ENCODE peak calls at places on chromosomes 11 and 22, in eight cellular contexts. B, R, J, M, U, A, L and W are unnamed samples.
A peak's percentile ranks its signal among the peaks of the same experiment; 100 is the strongest.

GRCh38 chr11:122367809-122368231 is 251.8 kb upstream of the BLID start:
- DNase-seq in U (no peak), A (no peak), J (no peak), B (no peak), R (no peak), M (no peak), L (peak; percentile 67), W (no peak)

GRCh38 chr22:30891443-30891755 is 77.2 kb downstream of the MORC2 start:
- DNase-seq in M (no peak), L (no peak), J (no peak), R (no peak), B (no peak), U (no peak), A (no peak), W (no peak)

GRCh38 chr11:20360650-20361049 is 2.9 kb upstream of the HTATIP2 start:
- DNase-seq in B (no peak), J (no peak), M (no peak), R (peak; percentile 39), U (no peak), L (no peak), A (peak; percentile 28), W (peak; percentile 19)

GRCh38 chr11:43545610-43546009 is 134.9 kb upstream of the HSD17B12 start:
- DNase-seq in B (no peak), J (no peak), L (no peak), A (no peak), U (no peak), R (no peak), M (no peak), W (no peak)

GRCh38 chr11:92932023-92932422 is 37.4 kb upstream of the MTNR1B start:
- DNase-seq in R (no peak), U (peak; percentile 63), L (no peak), M (no peak), A (no peak), J (no peak), B (no peak), W (no peak)

GRCh38 chr11:22304337-22304961 is 33.7 kb upstream of the SLC17A6 start:
- DNase-seq in U (no peak), J (no peak), M (no peak), R (peak; percentile 56), A (no peak), L (no peak), B (no peak), W (peak; percentile 47)

GRCh38 chr11:10778217-10778970 is 27.3 kb downstream of the CTR9 start:
- DNase-seq in J (no peak), R (no peak), L (peak; percentile 82), U (no peak), A (no peak), M (no peak), B (no peak), W (no peak)

GRCh38 chr11:123430736-123431356 is 777 bp downstream of the GRAMD1B start:
- DNase-seq in J (no peak), B (no peak), U (peak; percentile 88), R (no peak), L (peak; percentile 78), M (no peak), A (peak; percentile 52), W (no peak)

GRCh38 chr11:131370090-131370751 is at the start of gene NTM:
- DNase-seq in R (peak; percentile 25), A (no peak), B (no peak), J (peak; percentile 51), L (peak; percentile 77), U (no peak), M (no peak), W (no peak)

GRCh38 chr11:75503531-75504099 is 22.1 kb downstream of the GDPD5 start:
- DNase-seq in U (no peak), M (no peak), A (no peak), B (no peak), R (no peak), J (no peak), L (no peak), W (peak; percentile 66)

GRCh38 chr11:27688076-27688475 is 12.2 kb downstream of the BDNF start:
- DNase-seq in U (peak; percentile 86), J (no peak), B (no peak), A (no peak), M (no peak), R (no peak), L (no peak), W (no peak)

GRCh38 chr11:46918087-46918751 is at the start of gene LRP4:
- DNase-seq in B (no peak), J (peak; percentile 54), M (no peak), U (peak; percentile 84), L (peak; percentile 68), A (peak; percentile 20), R (peak; percentile 49), W (peak; percentile 70)

GRCh38 chr11:57205046-57205671 is 23.4 kb downstream of the LRRC55 start:
- DNase-seq in U (peak; percentile 76), J (no peak), A (no peak), L (no peak), M (no peak), R (no peak), B (no peak), W (no peak)

GRCh38 chr11:75792127-75792731 is 22.8 kb upstream of the UVRAG start:
- DNase-seq in M (no peak), A (no peak), U (no peak), R (no peak), J (no peak), L (no peak), B (no peak), W (no peak)

GRCh38 chr11:36475192-36475591 is 34.9 kb downstream of the TRAF6 start:
- DNase-seq in B (no peak), J (no peak), R (no peak), U (no peak), L (no peak), A (no peak), M (no peak), W (no peak)

GRCh38 chr22:21687685-21688259 is 22.0 kb downstream of the PPIL2 start:
- DNase-seq in U (peak; percentile 36), B (no peak), R (no peak), J (no peak), M (no peak), A (no peak), L (no peak), W (no peak)
- H3K27ac ChIP-seq in U (no peak overlapping the region), B (no peak overlapping the region), R (no peak overlapping the region), J (no peak overlapping the region), M (no peak overlapping the region), A (no peak overlapping the region), L (no peak overlapping the region), W (no peak overlapping the region)

GRCh38 chr22:49948573-49948957 is 12.0 kb upstream of the PIM3 start:
- DNase-seq in R (no peak), L (no peak), A (no peak), M (no peak), U (peak; percentile 53), B (no peak), J (no peak), W (no peak)
- H3K27ac ChIP-seq in R (no peak overlapping the region), L (no peak overlapping the region), A (no peak overlapping the region), M (peak overlapping the region; percentile 89), U (no peak overlapping the region), B (no peak overlapping the region), J (no peak overlapping the region), W (no peak overlapping the region)

GRCh38 chr11:82718307-82718706 is 15.4 kb downstream of the FAM181B start:
- DNase-seq in L (no peak), U (peak; percentile 73), A (no peak), J (peak; percentile 22), B (no peak), R (peak; percentile 61), M (no peak), W (peak; percentile 41)

GRCh38 chr11:82718841-82719240 is 14.8 kb downstream of the FAM181B start:
- DNase-seq in J (no peak), U (no peak), L (no peak), A (no peak), R (no peak), M (no peak), B (no peak), W (no peak)

GRCh38 chr11:82722236-82722635 is 11.4 kb downstream of the FAM181B start:
- DNase-seq in U (no peak), L (no peak), B (no peak), R (no peak), M (no peak), J (no peak), A (no peak), W (no peak)

GRCh38 chr11:82720267-82720666 is 13.4 kb downstream of the FAM181B start:
- DNase-seq in M (no peak), A (no peak), U (no peak), R (no peak), L (no peak), J (no peak), B (no peak), W (no peak)

GRCh38 chr11:82719316-82719715 is 14.3 kb downstream of the FAM181B start:
- DNase-seq in R (no peak), L (no peak), U (no peak), M (no peak), B (no peak), J (peak; percentile 20), A (no peak), W (no peak)
- H3K27ac ChIP-seq in R (no peak overlapping the region), L (no peak overlapping the region), U (no peak overlapping the region), M (no peak overlapping the region), B (no peak overlapping the region), J (peak overlapping the region; percentile 78), A (no peak overlapping the region), W (no peak overlapping the region)

GRCh38 chr11:86193297-86194095 is 51.1 kb upstream of the EED start:
- DNase-seq in R (peak; percentile 85), L (peak; percentile 77), A (peak; percentile 50), M (no peak), B (peak; percentile 44), J (peak; percentile 27), U (peak; percentile 91), W (peak; percentile 87)
- H3K27ac ChIP-seq in R (peak overlapping the region; percentile 49), L (peak overlapping the region; percentile 44), A (no peak overlapping the region), M (peak overlapping the region; percentile 70), B (no peak overlapping the region), J (peak overlapping the region; percentile 18), U (no peak overlapping the region), W (peak overlapping the region; percentile 76)

GRCh38 chr11:127651888-127652221 is 651.3 kb upstream of the KIRREL3 start:
- DNase-seq in L (no peak), J (no peak), R (no peak), B (no peak), M (no peak), A (no peak), U (no peak), W (no peak)

GRCh38 chr11:127651175-127651887 is 650.8 kb upstream of the KIRREL3 start:
- DNase-seq in U (no peak), B (no peak), A (no peak), R (no peak), J (no peak), L (no peak), M (no peak), W (no peak)

GRCh38 chr11:127649958-127650357 is 649.4 kb upstream of the KIRREL3 start:
- DNase-seq in B (no peak), L (no peak), U (no peak), R (no peak), A (no peak), M (no peak), J (no peak), W (no peak)

GRCh38 chr11:127649071-127649470 is 648.5 kb upstream of the KIRREL3 start:
- DNase-seq in J (no peak), R (no peak), A (no peak), B (no peak), U (no peak), L (no peak), M (no peak), W (no peak)

DNA sequence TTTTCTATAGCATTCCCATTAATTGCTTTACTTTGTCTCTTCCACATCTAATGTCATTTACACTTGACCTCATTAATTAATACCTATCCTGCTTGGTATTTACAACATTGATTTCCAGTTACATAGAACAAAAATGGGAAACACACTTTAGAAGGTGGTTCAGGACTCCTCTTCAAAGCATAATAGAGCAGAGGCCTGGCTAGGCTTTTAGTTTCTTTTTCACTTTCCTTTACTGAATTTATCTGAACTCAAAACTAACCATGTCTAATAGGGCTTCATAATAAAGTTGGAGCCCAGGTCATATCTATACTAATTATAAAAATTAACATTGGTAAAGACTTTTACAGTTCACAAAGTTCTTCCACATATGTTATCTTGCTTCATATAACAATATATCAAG is 648.0 kb upstream of the KIRREL3 start:
- DNase-seq in M (no peak), R (peak; percentile 70), B (no peak), L (no peak), A (no peak), U (no peak), J (no peak), W (no peak)
- H3K27ac ChIP-seq in M (no peak overlapping the region), R (peak overlapping the region; percentile 30), B (no peak overlapping the region), L (no peak overlapping the region), A (no peak overlapping the region), U (no peak overlapping the region), J (no peak overlapping the region), W (no peak overlapping the region)